ENCODE peak calls at places on chromosomes 6 and 20, in six cellular contexts. Q is astrocyte of the spinal cord, Y is psoas muscle, Z is Caco-2, I is cardiac fibroblast, M is pancreas. S is an unnamed sample.
A peak's percentile ranks its signal among the peaks of the same experiment; 100 is the strongest.

GRCh38 chr6:150720774-150721233 is 121.1 kb downstream of the PLEKHG1 start:
- DNase-seq in Q (peak; percentile 88), Y (no peak), Z (peak; percentile 76), I (peak; percentile 25), M (no peak), S (no peak)

GRCh38 chr6:108123516-108123929 is 42.3 kb upstream of the NR2E1 start:
- DNase-seq in Q (no peak), Y (no peak), Z (no peak), I (no peak), M (no peak), S (no peak)

GRCh38 chr20:57400821-57401564 is 9.8 kb downstream of the RBM38 start:
- DNase-seq in Q (no peak), Y (peak; percentile 69), Z (no peak), I (no peak), M (no peak), S (no peak)

GRCh38 chr6:20916081-20916480 is 381.8 kb downstream of the CDKAL1 start:
- DNase-seq in Q (peak; percentile 30), Y (no peak), Z (no peak), I (peak; percentile 77), M (no peak), S (no peak)

GRCh38 chr6:7725412-7725811 is 487 bp upstream of the BMP6 start:
- DNase-seq in Q (no peak), Y (no peak), Z (no peak), I (no peak), M (no peak), S (no peak)

GRCh38 chr6:121522265-121522664 is 86.8 kb downstream of the GJA1 start:
- DNase-seq in Q (peak; percentile 97), Y (no peak), Z (no peak), I (peak; percentile 94), M (no peak), S (peak; percentile 97)

GRCh38 chr20:32201296-32201976 is 6.1 kb downstream of the PLAGL2 start:
- DNase-seq in Q (no peak), Y (no peak), Z (no peak), I (no peak), M (no peak), S (no peak)

GRCh38 chr6:50610562-50610961 is 102.8 kb upstream of the TFAP2D start:
- DNase-seq in Q (no peak), Y (no peak), Z (no peak), I (no peak), M (no peak), S (no peak)

GRCh38 chr20:32501709-32502108 is 83.4 kb downstream of the NOL4L start:
- DNase-seq in Q (no peak), Y (no peak), Z (no peak), I (no peak), M (no peak), S (peak; percentile 51)

GRCh38 chr6:11236351-11236750 is 3.9 kb upstream of the NEDD9 start:
- DNase-seq in Q (no peak), Y (no peak), Z (no peak), I (peak; percentile 46), M (no peak), S (no peak)

GRCh38 chr20:17334866-17335412 is 108.1 kb downstream of the PCSK2 start:
- DNase-seq in Q (no peak), Y (no peak), Z (no peak), I (no peak), M (no peak), S (no peak)
- TF ChIP-seq CTCF in Q (no peak), Y (no peak), Z (no peak), I (no peak), M (no peak), S (no peak)

DNA sequence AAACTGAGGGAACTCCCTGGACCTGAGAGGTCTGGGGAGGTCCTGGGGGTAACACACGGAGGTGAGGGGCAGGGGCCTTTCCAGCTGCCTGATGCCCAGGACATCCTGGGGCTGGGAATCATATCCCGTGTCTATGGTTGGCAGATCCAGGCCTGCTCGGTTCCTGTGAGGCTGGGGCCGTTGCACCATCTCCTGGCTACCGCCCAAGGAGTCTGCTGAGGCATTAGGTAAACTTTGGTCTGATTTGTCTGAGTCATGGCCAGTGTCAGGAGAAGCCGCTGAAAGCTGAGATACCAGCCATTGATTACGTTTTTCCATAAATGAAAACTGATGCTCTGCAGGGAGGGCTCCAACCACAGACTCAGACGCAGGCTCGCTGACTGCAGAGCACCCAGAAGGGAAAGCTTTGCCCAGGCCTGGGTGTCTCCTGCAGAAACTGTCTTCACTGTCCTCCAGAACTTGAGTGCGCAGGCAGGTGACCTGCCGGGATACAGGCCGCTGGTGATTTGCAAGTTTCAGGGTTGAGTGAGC is 14.2 kb downstream of the TRAF3IP2 start:
- DNase-seq in Q (peak; percentile 97), Y (peak; percentile 98), Z (no peak), I (peak; percentile 98), M (peak; percentile 47), S (peak; percentile 100)
- H3K4me3 ChIP-seq in Q (no peak overlapping the region), Y (peak overlapping the region; percentile 26), Z (no peak overlapping the region), I (no peak overlapping the region), M (no peak overlapping the region), S (peak overlapping the region; percentile 0)

GRCh38 chr6:76694779-76695178 is 622.3 kb upstream of the IMPG1 start:
- DNase-seq in Q (peak; percentile 12), Y (no peak), Z (no peak), I (no peak), M (no peak), S (no peak)

GRCh38 chr6:76702187-76702586 is 629.7 kb upstream of the IMPG1 start:
- DNase-seq in Q (no peak), Y (no peak), Z (no peak), I (peak; percentile 38), M (no peak), S (peak; percentile 11)

GRCh38 chr6:76701610-76702009 is 629.1 kb upstream of the IMPG1 start:
- DNase-seq in Q (peak; percentile 3), Y (no peak), Z (no peak), I (peak; percentile 48), M (no peak), S (peak; percentile 23)

GRCh38 chr6:76703285-76703684 is 630.8 kb upstream of the IMPG1 start:
- DNase-seq in Q (no peak), Y (no peak), Z (no peak), I (no peak), M (no peak), S (no peak)

GRCh38 chr6:76697585-76697984 is 625.1 kb upstream of the IMPG1 start:
- DNase-seq in Q (peak; percentile 37), Y (no peak), Z (peak; percentile 4), I (peak; percentile 34), M (no peak), S (peak; percentile 12)
- TF ChIP-seq CTCF in Q (peak; percentile 37), Y (no peak), Z (no peak), I (no peak), M (no peak), S (peak; percentile 30)

GRCh38 chr20:35766843-35767242 is 5.0 kb upstream of the PHF20 start:
- DNase-seq in Q (no peak), Y (no peak), Z (no peak), I (no peak), M (no peak), S (no peak)

GRCh38 chr20:35772563-35773058 is 796 bp downstream of the PHF20 start:
- DNase-seq in Q (no peak), Y (no peak), Z (no peak), I (no peak), M (no peak), S (no peak)

GRCh38 chr20:35771689-35772562 is at the start of gene PHF20:
- DNase-seq in Q (peak; percentile 98), Y (peak; percentile 100), Z (peak; percentile 100), I (peak; percentile 99), M (peak; percentile 98), S (peak; percentile 98)

GRCh38 chr20:35771367-35771688 is 487 bp upstream of the PHF20 start:
- DNase-seq in Q (no peak), Y (no peak), Z (no peak), I (no peak), M (no peak), S (no peak)

GRCh38 chr20:35768731-35769664 is 2.8 kb upstream of the PHF20 start:
- DNase-seq in Q (peak; percentile 96), Y (peak; percentile 99), Z (peak; percentile 86), I (peak; percentile 99), M (peak; percentile 67), S (peak; percentile 96)
- H3K4me3 ChIP-seq in Q (no peak overlapping the region), Y (no peak overlapping the region), Z (no peak overlapping the region), I (no peak overlapping the region), M (no peak overlapping the region), S (no peak overlapping the region)

GRCh38 chr6:13813621-13814175 is 659 bp downstream of the MCUR1 start:
- DNase-seq in Q (peak; percentile 71), Y (peak; percentile 77), Z (peak; percentile 93), I (peak; percentile 69), M (peak; percentile 71), S (peak; percentile 69)

GRCh38 chr6:13813011-13813410 is 1.3 kb downstream of the MCUR1 start:
- DNase-seq in Q (no peak), Y (no peak), Z (no peak), I (no peak), M (no peak), S (no peak)

GRCh38 chr6:13814938-13815575 is 700 bp upstream of the MCUR1 start:
- DNase-seq in Q (peak; percentile 9), Y (no peak), Z (no peak), I (no peak), M (no peak), S (no peak)

GRCh38 chr6:13812359-13812642 is 2.1 kb downstream of the MCUR1 start:
- DNase-seq in Q (no peak), Y (no peak), Z (no peak), I (no peak), M (no peak), S (no peak)

DNA sequence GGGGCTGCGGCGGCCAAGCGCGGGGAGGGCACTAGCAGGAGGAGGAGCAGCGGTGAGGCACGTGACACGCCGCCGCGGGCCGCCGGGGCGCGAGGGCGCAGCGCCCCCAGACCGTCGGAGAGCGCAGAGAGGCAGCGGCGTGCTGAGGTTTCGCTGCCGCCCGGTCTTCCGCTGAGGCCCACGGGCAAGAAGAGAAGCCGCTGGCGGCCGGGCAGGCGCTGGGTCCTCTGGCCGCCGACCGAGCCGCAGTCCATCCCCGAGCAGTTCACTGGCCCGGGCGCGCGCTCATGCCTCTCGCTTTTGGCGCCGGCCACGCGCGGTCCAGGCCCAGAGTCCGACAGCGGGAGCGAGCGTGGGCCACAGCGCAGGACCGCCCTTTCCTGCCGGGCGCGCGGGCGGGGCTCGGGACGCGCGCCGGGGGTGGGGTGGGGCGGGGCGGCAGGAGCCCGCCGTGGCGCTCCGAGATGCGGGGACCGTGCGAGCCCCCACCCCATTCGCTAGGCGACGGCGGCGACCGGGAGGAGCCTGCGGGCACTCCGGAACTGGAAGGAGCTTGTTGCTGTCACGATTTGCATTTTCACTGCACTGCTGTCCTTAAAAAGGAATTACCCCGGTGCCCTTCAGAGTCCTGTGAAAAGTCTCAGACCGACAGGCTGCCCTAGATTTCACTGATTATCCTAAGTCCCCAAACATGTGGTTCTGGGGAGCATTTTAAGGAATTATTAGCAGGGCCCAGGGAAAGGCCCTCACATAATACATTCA is at the start of gene MCUR1:
- DNase-seq in Q (peak; percentile 84), Y (peak; percentile 93), Z (peak; percentile 90), I (peak; percentile 82), M (peak; percentile 92), S (peak; percentile 78)
- TF ChIP-seq CTCF in Q (no peak), Y (peak; percentile 11), Z (no peak), I (no peak), M (no peak), S (no peak)

S was measured in fibroblast of villous mesenchyme.